ENCODE peak calls at places on chromosomes 6 and 20, in seven cellular contexts. V is AG04450; M is lower leg skin; I is CD8-positive, alpha-beta T cell; D is GM12865; F is body of pancreas; B is ovary. A is an unnamed sample.

GRCh38 chr20:44448753-44449546 is 26.7 kb upstream of the TTPAL start:
- DNase-seq in M (no peak), V (no peak), B (no peak), D (peak), F (no peak), I (no peak), A (no peak)

GRCh38 chr6:20473518-20473917 is 60.7 kb upstream of the CDKAL1 start:
- DNase-seq in F (no peak), D (no peak), V (no peak), M (no peak), I (no peak), B (no peak), A (no peak)

GRCh38 chr6:168577496-168577895 is 136.5 kb downstream of the SMOC2 start:
- DNase-seq in B (no peak), M (peak), I (no peak), F (no peak), D (no peak), V (no peak), A (no peak)

GRCh38 chr20:17612287-17612974 is 42.6 kb downstream of the DSTN start:
- DNase-seq in V (no peak), F (peak), B (peak), M (peak), D (no peak), I (peak), A (no peak)

GRCh38 chr6:165417298-165417865 is 108.0 kb upstream of the C6orf118 start:
- DNase-seq in F (no peak), D (no peak), B (no peak), M (no peak), I (no peak), V (no peak), A (no peak)

GRCh38 chr6:92700411-92700810 is 718.9 kb downstream of the EPHA7 start:
- DNase-seq in D (no peak), V (no peak), F (no peak), M (no peak), B (no peak), I (no peak), A (no peak)

GRCh38 chr6:116144590-116144989 is 18.7 kb upstream of the COL10A1 start:
- DNase-seq in D (no peak), V (peak), I (no peak), M (no peak), F (no peak), B (no peak), A (no peak)

GRCh38 chr6:113774122-113774835 is 82.9 kb upstream of the MARCKS start:
- DNase-seq in V (peak), B (no peak), D (no peak), F (no peak), I (no peak), M (no peak), A (no peak)

GRCh38 chr6:139699335-139699734 is 324.9 kb upstream of the CITED2 start:
- DNase-seq in F (no peak), I (no peak), V (no peak), B (no peak), M (no peak), D (no peak), A (peak)

GRCh38 chr6:24990227-24990843 is 54.6 kb upstream of the RIPOR2 start:
- DNase-seq in D (no peak), M (no peak), V (no peak), I (no peak), B (no peak), F (no peak), A (no peak)

GRCh38 chr6:46491201-46491788 is at the start of gene RCAN2:
- DNase-seq in B (peak), M (peak), I (peak), F (peak), V (no peak), D (peak), A (no peak)

GRCh38 chr6:113397229-113397628 is 459.9 kb upstream of the MARCKS start:
- DNase-seq in V (no peak), F (no peak), I (no peak), B (no peak), M (no peak), D (no peak), A (no peak)

GRCh38 chr6:118968416-118968815 is 33.5 kb upstream of the MCM9 start:
- DNase-seq in B (no peak), D (peak), F (no peak), I (no peak), M (no peak), V (no peak), A (no peak)
- TF ChIP-seq CTCF in B (no peak), D (peak), F (peak), I (no peak), M (no peak), V (peak), A (peak)

GRCh38 chr20:21548390-21549035 is 34.6 kb upstream of the NKX2-2 start:
- DNase-seq in V (no peak), F (no peak), M (no peak), B (no peak), I (peak), D (peak), A (no peak)
- H3K4me3 ChIP-seq in V (no peak), F (no peak), M (no peak), B (no peak), I (no peak), D (no peak), A (no peak)

GRCh38 chr6:37314803-37315515 is 38.8 kb upstream of the RNF8 start:
- DNase-seq in V (no peak), F (peak), D (peak), B (peak), I (no peak), M (no peak), A (no peak)
- TF ChIP-seq CTCF in V (peak), F (peak), D (peak), B (no peak), I (no peak), M (no peak), A (peak)

GRCh38 chr20:34834459-34834893 is 9.0 kb upstream of the NCOA6 start:
- DNase-seq in D (peak), F (no peak), M (no peak), B (no peak), I (no peak), V (no peak), A (no peak)
- H3K4me3 ChIP-seq in D (no peak), F (no peak), M (no peak), B (no peak), I (no peak), V (no peak), A (no peak)

DNA sequence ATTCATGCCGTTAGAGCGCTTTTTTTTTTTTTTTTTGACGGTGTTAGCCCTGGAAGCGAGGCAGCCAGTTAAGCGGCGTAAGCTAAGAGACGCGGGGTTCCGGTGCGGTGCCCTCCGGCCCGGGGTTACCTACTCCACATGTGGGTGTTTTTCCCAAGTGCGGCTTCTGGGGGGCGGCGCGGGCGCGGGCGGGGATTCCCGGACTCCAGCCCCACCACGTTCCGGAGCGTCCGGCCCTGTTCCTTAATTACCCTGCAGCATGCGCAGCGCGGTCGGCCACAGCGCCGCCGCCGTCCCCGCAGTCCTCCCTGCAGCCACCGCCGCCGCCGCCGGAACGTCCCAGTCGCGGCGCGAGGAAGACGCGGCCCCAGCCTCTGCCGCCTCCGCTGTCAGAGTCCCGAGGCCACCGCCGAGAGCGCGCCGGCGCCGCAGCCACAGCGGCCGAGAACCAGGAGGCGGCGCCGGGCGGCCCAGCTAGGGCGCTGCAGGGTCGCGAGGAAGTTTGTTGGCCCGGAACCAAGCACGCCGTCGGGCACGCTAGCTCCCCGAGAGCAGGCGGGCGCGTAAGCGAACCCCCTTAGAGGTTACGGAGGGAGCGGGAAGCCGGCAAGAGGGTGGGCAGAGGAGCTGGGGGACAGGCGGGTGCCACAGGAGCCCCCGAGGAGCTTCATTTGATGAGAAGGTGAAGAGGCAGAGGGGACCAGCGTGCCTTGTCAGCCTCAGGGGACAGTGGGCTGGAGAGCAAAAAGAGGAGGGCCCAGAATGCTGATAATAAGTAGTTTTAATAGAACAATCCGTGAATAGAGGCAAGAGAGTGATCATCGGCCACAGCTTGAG is 937 bp downstream of the COL19A1 start:
- DNase-seq in D (peak), I (peak), F (peak), B (peak), V (no peak), M (peak), A (no peak)
- TF ChIP-seq CTCF in D (peak), I (no peak), F (no peak), B (no peak), V (no peak), M (no peak), A (peak)

GRCh38 chr20:46118481-46119020 is 437 bp downstream of the CD40 start:
- DNase-seq in B (peak), D (peak), I (no peak), F (peak), M (no peak), V (no peak), A (no peak)

GRCh38 chr20:46117704-46118467 is at the start of gene CD40:
- DNase-seq in D (peak), M (peak), V (no peak), B (peak), I (peak), F (peak), A (peak)

GRCh38 chr20:46120136-46120535 is 2.0 kb downstream of the CD40 start:
- DNase-seq in I (no peak), V (no peak), M (no peak), D (no peak), F (no peak), B (no peak), A (no peak)

GRCh38 chr20:46119028-46119546 is 973 bp downstream of the CD40 start:
- DNase-seq in V (no peak), B (no peak), D (peak), M (peak), F (no peak), I (no peak), A (no peak)

DNA sequence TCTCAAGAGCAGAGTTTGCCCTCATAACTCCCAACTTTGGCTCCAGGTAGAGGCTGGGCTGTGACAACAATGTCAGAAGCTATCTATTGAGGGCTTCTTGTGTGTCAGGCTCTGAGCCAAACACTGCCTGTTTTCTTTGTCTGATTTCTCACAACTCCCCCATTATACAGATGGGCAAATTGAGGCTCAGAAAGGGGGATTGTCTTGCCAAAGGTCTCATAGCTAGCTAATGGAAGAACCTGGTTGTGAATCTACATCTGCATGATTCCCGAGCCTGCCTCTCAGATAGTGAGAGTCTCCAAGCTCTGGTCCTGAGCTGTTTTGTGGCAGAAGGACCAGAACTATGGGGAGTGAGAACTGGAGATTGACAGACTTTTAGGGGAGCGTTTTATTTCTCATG is 1.4 kb downstream of the CD40 start:
- DNase-seq in F (no peak), I (no peak), B (no peak), M (no peak), V (no peak), D (no peak), A (no peak)
- H3K4me3 ChIP-seq in F (no peak), I (no peak), B (no peak), M (no peak), V (no peak), D (peak), A (peak)

GRCh38 chr6:11920566-11920965 is 91.5 kb upstream of the HIVEP1 start:
- DNase-seq in F (no peak), D (no peak), I (no peak), V (no peak), M (no peak), B (no peak), A (no peak)
- TF ChIP-seq CTCF in F (no peak), D (no peak), I (no peak), V (no peak), M (no peak), B (no peak), A (no peak)

GRCh38 chr6:149815788-149816187 is 48.4 kb downstream of the LRP11 start:
- DNase-seq in D (peak), I (no peak), V (no peak), B (no peak), F (no peak), M (no peak), A (no peak)
- H3K4me3 ChIP-seq in D (no peak), I (no peak), V (no peak), B (no peak), F (no peak), M (no peak), A (no peak)

A was measured in epithelial cell of proximal tubule.